ENCODE peak calls at places on chromosomes 6 and 20, in nine cellular contexts. P is left ventricle myocardium inferior, A is stomach, L is hepatocyte, M is testis, F is cardiac muscle cell, C is HCT116, T is psoas muscle, N is IMR-90. K is an unnamed sample. For H3K4me1, the result is how much of the 10 kb centered on the place peaks cover.

GRCh38 chr20:44496976-44497375 is 21.3 kb downstream of the TTPAL start:
- DNase-seq in M (no peak), A (no peak), T (no peak), F (no peak), N (peak), P (no peak), L (no peak), C (peak), K (peak)

GRCh38 chr6:40891686-40892085 is 147.3 kb downstream of the UNC5CL start:
- DNase-seq in C (no peak), P (no peak), A (no peak), L (no peak), M (no peak), F (no peak), T (no peak), N (no peak), K (no peak)

GRCh38 chr6:130681028-130681427 is 146.2 kb upstream of the SMLR1 start:
- DNase-seq in C (no peak), T (no peak), L (no peak), A (no peak), M (no peak), N (peak), F (peak), P (no peak), K (peak)

GRCh38 chr20:15930324-15931305 is 642.6 kb downstream of the KIF16B start:
- DNase-seq in M (peak), N (peak), C (no peak), T (no peak), A (no peak), F (peak), L (peak), P (no peak), K (peak)

GRCh38 chr6:389622-390021 is 1.9 kb upstream of the IRF4 start:
- DNase-seq in M (no peak), C (no peak), N (no peak), F (no peak), L (no peak), A (no peak), T (no peak), P (no peak), K (no peak)

GRCh38 chr20:3239026-3239866 is at the start of gene SLC4A11:
- DNase-seq in F (peak), M (peak), C (peak), A (peak), N (peak), T (peak), P (peak), L (peak), K (peak)

GRCh38 chr20:21151791-21152190 is 25.9 kb downstream of the KIZ start:
- DNase-seq in A (no peak), P (no peak), T (no peak), L (no peak), N (no peak), M (peak), C (no peak), F (no peak), K (no peak)

GRCh38 chr6:168884050-168884645 is 369.5 kb downstream of the THBS2 start:
- DNase-seq in F (no peak), C (no peak), T (no peak), L (no peak), M (no peak), P (no peak), A (no peak), N (no peak), K (no peak)

GRCh38 chr6:4010682-4011081 is 68.3 kb downstream of the FAM217A start:
- DNase-seq in L (no peak), C (no peak), M (no peak), P (no peak), T (no peak), N (no peak), A (no peak), F (no peak), K (no peak)

GRCh38 chr6:44115866-44116265 is 11.4 kb downstream of the MRPL14 start:
- DNase-seq in F (peak), N (peak), T (no peak), C (no peak), M (no peak), P (no peak), L (no peak), A (no peak), K (peak)

GRCh38 chr6:13695217-13695616 is 16.4 kb downstream of the RANBP9 start:
- DNase-seq in P (no peak), A (no peak), L (no peak), F (no peak), M (no peak), N (peak), C (no peak), T (no peak), K (no peak)

GRCh38 chr6:13694562-13694961 is 17.1 kb downstream of the RANBP9 start:
- DNase-seq in T (no peak), L (no peak), M (no peak), A (no peak), N (no peak), C (no peak), F (no peak), P (no peak), K (no peak)

GRCh38 chr6:13687917-13688351 is 23.7 kb downstream of the RANBP9 start:
- DNase-seq in M (no peak), A (no peak), T (no peak), N (no peak), L (no peak), C (no peak), P (no peak), F (no peak), K (no peak)

GRCh38 chr6:13688692-13689196 is 22.9 kb downstream of the RANBP9 start:
- DNase-seq in N (no peak), F (no peak), T (no peak), C (no peak), P (no peak), M (no peak), A (no peak), L (no peak), K (no peak)

GRCh38 chr6:13689511-13690256 is 22.0 kb downstream of the RANBP9 start:
- DNase-seq in A (no peak), F (no peak), T (no peak), N (no peak), M (no peak), L (no peak), P (no peak), C (no peak), K (no peak)
- H3K27ac ChIP-seq in A (no peak), F (no peak), T (no peak), N (no peak), M (no peak), L (no peak), P (no peak), C (no peak), K (no peak)

GRCh38 chr6:167828325-167828956 is 1.7 kb downstream of the AFDN start:
- DNase-seq in P (no peak), T (no peak), F (no peak), M (no peak), A (no peak), N (no peak), L (no peak), C (no peak), K (no peak)

GRCh38 chr6:167829513-167829912 is 2.8 kb downstream of the AFDN start:
- DNase-seq in P (no peak), F (no peak), L (no peak), N (no peak), C (no peak), T (no peak), M (no peak), A (no peak), K (no peak)

GRCh38 chr6:167826230-167827061 is at the start of gene AFDN:
- DNase-seq in A (peak), T (peak), L (peak), M (peak), P (peak), N (peak), C (no peak), F (peak), K (no peak)

GRCh38 chr6:167827062-167827587 is 414 bp downstream of the AFDN start:
- DNase-seq in P (peak), L (no peak), T (no peak), F (peak), A (peak), C (no peak), N (no peak), M (no peak), K (no peak)

DNA sequence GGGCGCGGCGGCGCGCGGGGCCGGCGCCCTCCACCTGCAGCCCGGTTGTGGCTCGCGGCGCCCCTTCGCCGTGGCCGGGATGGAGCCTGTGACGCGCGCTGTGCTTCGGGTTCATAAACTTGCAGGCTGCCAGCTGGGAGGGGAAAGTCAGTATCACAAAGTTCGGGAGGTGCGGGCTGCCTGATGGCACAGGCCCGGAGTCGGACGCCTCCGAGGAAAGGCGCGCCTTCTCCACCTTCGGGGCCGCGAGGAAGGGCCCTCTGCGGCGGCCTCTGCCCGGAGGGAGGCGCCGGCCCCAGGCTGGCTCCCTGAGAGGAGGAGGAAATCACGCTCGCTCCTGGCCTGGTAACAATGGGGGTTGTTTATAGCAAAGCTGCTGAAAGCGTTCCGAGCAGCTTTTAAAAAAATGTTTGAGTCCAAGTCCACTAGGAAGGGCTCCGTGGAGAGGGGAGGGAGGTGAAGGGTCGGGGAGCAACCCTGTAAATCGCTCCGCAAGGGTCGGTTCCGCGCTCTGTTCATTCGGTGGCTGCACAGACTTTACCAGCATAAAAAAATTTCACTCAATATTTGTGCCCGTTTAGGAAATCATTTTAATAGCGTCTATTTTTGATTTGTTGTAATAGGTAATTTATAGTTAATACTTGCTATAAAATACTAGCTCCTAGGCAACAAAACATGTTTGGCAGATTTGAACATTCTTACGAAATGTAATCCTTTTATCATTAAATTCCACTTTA is 1.0 kb downstream of the AFDN start:
- DNase-seq in N (peak), T (peak), L (peak), A (peak), F (peak), M (peak), P (peak), C (no peak), K (no peak)
- H3K4me1 ChIP-seq in N (under half), T (under half), L (under half), A (under half), F (under half), M (under half), P (half or more), C (under half), K (under half)

GRCh38 chr20:52869276-52869675 is 102.9 kb upstream of the TSHZ2 start:
- DNase-seq in P (no peak), F (no peak), N (no peak), L (no peak), M (no peak), T (no peak), C (no peak), A (no peak), K (no peak)

GRCh38 chr20:52869698-52870288 is 102.4 kb upstream of the TSHZ2 start:
- DNase-seq in T (no peak), P (no peak), C (no peak), M (no peak), L (no peak), A (no peak), F (no peak), N (no peak), K (peak)

GRCh38 chr20:52874241-52874640 is 97.9 kb upstream of the TSHZ2 start:
- DNase-seq in C (no peak), T (no peak), A (no peak), F (no peak), L (no peak), M (no peak), N (no peak), P (no peak), K (no peak)
- TF ChIP-seq CTCF in C (no peak), T (no peak), A (no peak), F (no peak), L (no peak), M (no peak), N (no peak), P (no peak), K (no peak)

GRCh38 chr6:63790334-63790733 is 154.7 kb downstream of the PHF3 start:
- DNase-seq in N (no peak), L (no peak), A (no peak), F (no peak), M (no peak), P (no peak), T (no peak), C (no peak), K (no peak)

GRCh38 chr6:63795006-63795405 is 159.4 kb downstream of the PHF3 start:
- DNase-seq in P (no peak), N (no peak), A (no peak), M (no peak), F (peak), L (no peak), C (no peak), T (no peak), K (no peak)

GRCh38 chr6:63789699-63790098 is 154.1 kb downstream of the PHF3 start:
- DNase-seq in L (no peak), P (no peak), C (no peak), F (no peak), A (no peak), N (no peak), M (no peak), T (no peak), K (no peak)

GRCh38 chr6:63792846-63793245 is 157.2 kb downstream of the PHF3 start:
- DNase-seq in T (no peak), C (no peak), P (no peak), M (no peak), A (no peak), N (no peak), F (no peak), L (peak), K (no peak)

DNA sequence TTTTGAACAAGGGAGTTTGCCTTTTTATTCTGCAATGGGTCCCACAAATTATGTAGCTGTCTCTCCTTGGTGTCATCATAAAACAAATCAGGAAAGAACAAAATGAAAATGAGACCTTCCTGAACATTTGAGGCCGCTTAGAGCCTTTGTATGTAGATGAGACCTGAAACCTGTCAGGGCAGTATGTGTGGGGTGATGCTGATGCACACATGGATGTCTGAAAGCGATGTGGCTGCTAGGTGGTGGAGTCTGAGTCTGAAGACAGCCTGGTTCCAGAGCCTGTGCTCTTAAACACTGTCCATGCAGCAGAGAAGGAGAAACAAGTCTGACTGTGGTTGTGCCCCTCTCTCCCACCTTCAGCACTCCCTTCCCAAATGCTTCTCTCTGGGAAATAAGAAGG is 158.1 kb downstream of the PHF3 start:
- DNase-seq in N (no peak), T (no peak), P (no peak), C (no peak), M (no peak), L (no peak), F (no peak), A (no peak), K (no peak)
- H3K27ac ChIP-seq in N (no peak), T (no peak), P (no peak), C (no peak), M (no peak), L (no peak), F (no peak), A (no peak), K (no peak)

DNA sequence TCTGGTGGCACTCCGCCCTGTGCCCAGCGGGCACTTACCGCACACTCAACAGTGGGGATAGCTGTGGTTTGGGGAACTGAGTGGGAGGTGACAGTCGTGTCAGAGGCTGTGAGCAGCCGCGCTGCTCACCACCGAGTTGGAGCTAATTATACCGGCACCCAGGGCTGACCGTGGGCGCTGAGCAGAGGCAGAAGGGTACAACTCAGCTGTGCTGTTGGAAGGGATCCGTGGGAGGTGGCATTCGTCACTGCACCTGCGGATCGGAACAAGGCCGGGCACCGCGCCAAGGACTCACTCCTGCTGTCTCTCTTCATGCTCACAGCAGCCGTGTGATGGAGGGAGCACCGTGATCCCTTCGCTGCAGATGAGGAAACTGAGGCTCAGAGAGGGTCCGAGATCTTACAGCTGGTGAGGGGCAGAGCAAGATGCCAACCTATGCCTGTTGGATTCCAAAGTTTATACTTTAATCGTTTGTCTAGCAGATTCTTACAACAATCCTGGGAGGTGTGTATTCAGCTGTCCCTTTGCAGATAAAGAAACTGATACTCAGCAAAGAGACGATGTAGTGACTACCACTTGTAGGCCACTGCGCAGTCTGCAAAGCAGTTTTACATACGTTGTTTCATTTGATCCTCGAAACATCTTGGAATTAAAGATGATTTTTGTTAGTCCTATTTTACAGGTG is 713 bp upstream of the ELMO2 start:
- DNase-seq in T (peak), N (peak), F (peak), A (peak), C (peak), M (peak), P (peak), L (peak), K (peak)
- H3K4me1 ChIP-seq in T (under half), N (under half), F (under half), A (under half), C (under half), M (under half), P (half or more), L (under half), K (under half)